ENCODE peak calls at places on chromosomes 3 and 15, in four cellular contexts. U, G, K and T are unnamed samples.

GRCh38 chr3:194773666-194774455 is 88.2 kb downstream of the FAM43A start:
- DNase-seq in U (no peak), G (no peak), K (no peak), T (no peak)

GRCh38 chr3:170330366-170330765 is 27.1 kb upstream of the SKIL start:
- DNase-seq in U (peak; percentile 68), G (peak; percentile 67), K (no peak), T (no peak)

GRCh38 chr3:188042466-188042865 is 111.5 kb upstream of the LPP start:
- DNase-seq in U (no peak), G (no peak), K (no peak), T (no peak)

GRCh38 chr15:66832679-66833078 is 130.6 kb downstream of the SMAD6 start:
- DNase-seq in U (no peak), G (peak; percentile 50), K (no peak), T (no peak)

GRCh38 chr3:142087676-142088075 is 61.7 kb downstream of the TFDP2 start:
- DNase-seq in U (no peak), G (no peak), K (no peak), T (no peak)

GRCh38 chr3:190863119-190863465 is 598 bp upstream of the GMNC start:
- DNase-seq in U (no peak), G (no peak), K (no peak), T (no peak)

GRCh38 chr3:156691920-156692319 is 17.5 kb downstream of the TIPARP start:
- DNase-seq in U (no peak), G (no peak), K (no peak), T (no peak)

GRCh38 chr3:156816091-156816793 is 9.9 kb upstream of the LEKR1 start:
- DNase-seq in U (no peak), G (no peak), K (no peak), T (peak; percentile 50)

GRCh38 chr3:46987485-46988401 is 8.3 kb downstream of the NBEAL2 start:
- DNase-seq in U (no peak), G (peak; percentile 98), K (peak; percentile 63), T (peak; percentile 66)

GRCh38 chr15:80643296-80643965 is 51.7 kb upstream of the ABHD17C start:
- DNase-seq in U (no peak), G (no peak), K (no peak), T (no peak)

GRCh38 chr3:10683106-10683505 is 132.9 kb upstream of the SLC6A11 start:
- DNase-seq in U (no peak), G (no peak), K (no peak), T (no peak)

GRCh38 chr3:355622-356021 is 159.1 kb downstream of the CHL1 start:
- DNase-seq in U (no peak), G (no peak), K (no peak), T (no peak)

GRCh38 chr3:98110191-98110908 is 20.2 kb upstream of the OR5H1 start:
- DNase-seq in U (no peak), G (no peak), K (no peak), T (no peak)

GRCh38 chr3:100913870-100914654 is 79.2 kb downstream of the ABI3BP start:
- DNase-seq in U (no peak), G (no peak), K (no peak), T (no peak)

GRCh38 chr15:41828747-41829270 is 917 bp downstream of the JMJD7 start:
- DNase-seq in U (no peak), G (no peak), K (no peak), T (no peak)

GRCh38 chr3:75049581-75049980 is 435.1 kb upstream of the CNTN3 start:
- DNase-seq in U (no peak), G (no peak), K (no peak), T (no peak)

DNA sequence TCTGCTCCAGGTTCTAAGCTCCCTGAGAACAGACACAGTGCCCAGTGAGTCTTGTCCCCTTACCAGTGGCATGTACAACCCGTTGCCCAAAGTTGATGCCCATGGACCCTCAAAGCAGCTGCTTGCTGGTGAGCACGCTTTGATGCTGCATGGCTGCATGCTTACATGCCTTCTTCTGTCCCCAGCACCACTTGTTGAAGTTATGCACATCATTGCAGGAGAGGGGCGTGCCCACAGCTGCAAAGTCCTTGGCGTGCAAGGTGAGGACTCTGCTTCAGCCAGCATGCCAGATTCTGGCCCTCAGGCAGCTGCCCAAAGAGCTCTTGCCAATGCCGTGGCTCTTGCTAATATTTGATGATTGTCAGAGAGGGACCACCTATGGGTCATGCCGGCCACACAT is 128.3 kb downstream of the SLCO3A1 start:
- DNase-seq in U (no peak), G (no peak), K (no peak), T (no peak)
- TF ChIP-seq CTCF in U (no peak), G (no peak), K (no peak), T (no peak)

GRCh38 chr3:53043738-53044137 is 2.1 kb downstream of the SFMBT1 start:
- DNase-seq in U (no peak), G (no peak), K (no peak), T (no peak)
- TF ChIP-seq CREM in U (no peak), G (no peak), K (no peak), T (no peak)

GRCh38 chr3:78858165-78858564 is 909.6 kb downstream of the ROBO1 start:
- DNase-seq in U (no peak), G (no peak), K (no peak), T (no peak)
- TF ChIP-seq ATF2 in U (no peak), G (no peak), K (no peak), T (no peak)

DNA sequence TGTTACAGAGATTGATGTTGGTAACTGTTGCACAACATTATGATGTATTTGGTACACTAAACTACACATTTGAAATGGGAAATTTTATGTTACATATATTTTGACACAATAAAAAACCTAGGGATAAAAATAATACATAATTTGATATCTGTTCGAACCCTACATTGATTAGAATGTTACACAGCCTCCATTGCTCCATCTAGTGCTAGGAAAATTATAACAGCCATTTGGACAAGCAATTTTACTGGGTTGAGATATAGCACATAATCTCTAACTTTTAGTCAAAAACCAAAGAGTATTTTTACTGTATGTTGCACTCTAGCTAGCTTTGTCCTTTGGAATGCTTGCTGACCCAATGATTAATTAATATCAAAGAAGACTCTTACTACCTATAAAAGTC is 108.1 kb downstream of the LSAMP start:
- DNase-seq in U (no peak), G (no peak), K (no peak), T (no peak)
- TF ChIP-seq CTCF in U (no peak), G (peak; percentile 10), K (peak; percentile 22), T (no peak)

DNA sequence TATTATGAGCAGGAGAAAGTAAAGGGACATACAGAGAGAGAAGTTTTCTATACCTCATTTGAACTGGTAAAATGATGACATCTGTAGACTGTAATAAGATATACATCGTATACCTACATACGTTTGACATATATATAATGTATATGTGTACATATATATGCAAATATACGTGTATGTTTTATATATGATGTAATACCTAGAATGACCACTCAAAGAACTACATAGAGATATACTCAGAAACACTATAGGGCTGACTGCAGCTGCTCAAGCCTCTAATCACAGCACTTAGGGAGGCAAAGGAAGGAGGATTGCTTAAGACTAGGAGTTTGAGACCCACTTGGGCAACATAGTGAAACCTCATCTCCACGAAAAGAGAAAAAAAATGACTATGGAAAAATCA is 48.5 kb upstream of the MCTP2 start:
- DNase-seq in U (no peak), G (no peak), K (no peak), T (no peak)
- TF ChIP-seq CREM in U (no peak), G (no peak), K (no peak), T (no peak)